ENCODE peak calls at places on chromosomes 3 and 15, in four cellular contexts. One of them, this sample, is unnamed.

GRCh38 chr3:79297242-79297641 is 470.6 kb downstream of the ROBO1 start:
- DNase-seq in SK-N-SH: no peak
- DNase-seq in IMR-90: peak
- DNase-seq in K562: no peak
- DNase-seq in this sample: peak

GRCh38 chr3:108497271-108497670 is 13.1 kb downstream of the MYH15 start:
- DNase-seq in SK-N-SH: no peak
- DNase-seq in IMR-90: no peak
- DNase-seq in K562: no peak
- DNase-seq in this sample: no peak

GRCh38 chr3:14475601-14476000 is 64.5 kb downstream of the GRIP2 start:
- DNase-seq in SK-N-SH: no peak
- DNase-seq in IMR-90: no peak
- DNase-seq in K562: no peak
- DNase-seq in this sample: no peak

GRCh38 chr15:78989701-78990248 is 44.9 kb upstream of the CTSH start:
- DNase-seq in SK-N-SH: no peak
- DNase-seq in IMR-90: no peak
- DNase-seq in K562: no peak
- DNase-seq in this sample: no peak

GRCh38 chr3:72888546-72889309 is 882 bp downstream of the GXYLT2 start:
- DNase-seq in SK-N-SH: no peak
- DNase-seq in IMR-90: peak
- DNase-seq in K562: peak
- DNase-seq in this sample: peak

GRCh38 chr15:87728998-87729397 is 527.5 kb downstream of the NTRK3 start:
- DNase-seq in SK-N-SH: no peak
- DNase-seq in IMR-90: no peak
- DNase-seq in K562: no peak
- DNase-seq in this sample: no peak

GRCh38 chr3:149553781-149554451 is 79.4 kb downstream of the TM4SF4 start:
- DNase-seq in SK-N-SH: peak
- DNase-seq in IMR-90: peak
- DNase-seq in K562: no peak
- DNase-seq in this sample: no peak

GRCh38 chr3:160403796-160404510 is 4.5 kb downstream of the SMC4 start:
- DNase-seq in SK-N-SH: no peak
- DNase-seq in IMR-90: peak
- DNase-seq in K562: no peak
- DNase-seq in this sample: no peak

GRCh38 chr3:63639821-63640220 is 12.7 kb upstream of the SNTN start:
- DNase-seq in SK-N-SH: no peak
- DNase-seq in IMR-90: no peak
- DNase-seq in K562: no peak
- DNase-seq in this sample: no peak

GRCh38 chr15:64905119-64905831 is 6.4 kb upstream of the ANKDD1A start:
- DNase-seq in SK-N-SH: peak
- DNase-seq in IMR-90: peak
- DNase-seq in K562: peak
- DNase-seq in this sample: peak

GRCh38 chr3:43477600-43477999 is 144.2 kb downstream of the ANO10 start:
- DNase-seq in SK-N-SH: no peak
- DNase-seq in IMR-90: no peak
- DNase-seq in K562: no peak
- DNase-seq in this sample: no peak

GRCh38 chr3:47013231-47013630 is 33.8 kb downstream of the NBEAL2 start:
- DNase-seq in SK-N-SH: no peak
- DNase-seq in IMR-90: no peak
- DNase-seq in K562: no peak
- DNase-seq in this sample: no peak

GRCh38 chr15:56040081-56041035 is 46.9 kb upstream of the NEDD4 start:
- DNase-seq in SK-N-SH: no peak
- DNase-seq in IMR-90: peak
- DNase-seq in K562: peak
- DNase-seq in this sample: peak

GRCh38 chr3:196712514-196713413 is 587 bp downstream of the PIGX start:
- DNase-seq in SK-N-SH: no peak
- DNase-seq in IMR-90: peak
- DNase-seq in K562: no peak
- DNase-seq in this sample: peak

GRCh38 chr3:190173426-190173825 is 52.7 kb upstream of the P3H2 start:
- DNase-seq in SK-N-SH: peak
- DNase-seq in IMR-90: no peak
- DNase-seq in K562: no peak
- DNase-seq in this sample: no peak

GRCh38 chr3:148962513-148962912 is 28.8 kb upstream of the GYG1 start:
- DNase-seq in SK-N-SH: no peak
- DNase-seq in IMR-90: peak
- DNase-seq in K562: peak
- DNase-seq in this sample: peak

GRCh38 chr15:80898040-80898439 is 91.6 kb downstream of the MESD start:
- DNase-seq in SK-N-SH: no peak
- DNase-seq in IMR-90: no peak
- DNase-seq in K562: no peak
- DNase-seq in this sample: no peak

GRCh38 chr15:80893777-80894176 is 95.8 kb downstream of the MESD start:
- DNase-seq in SK-N-SH: no peak
- DNase-seq in IMR-90: no peak
- DNase-seq in K562: no peak
- DNase-seq in this sample: no peak

GRCh38 chr15:80895965-80896364 is 93.7 kb downstream of the MESD start:
- DNase-seq in SK-N-SH: no peak
- DNase-seq in IMR-90: no peak
- DNase-seq in K562: no peak
- DNase-seq in this sample: no peak

GRCh38 chr15:80892414-80892813 is 97.2 kb downstream of the MESD start:
- DNase-seq in SK-N-SH: no peak
- DNase-seq in IMR-90: no peak
- DNase-seq in K562: no peak
- DNase-seq in this sample: no peak

GRCh38 chr15:80895091-80895490 is 94.5 kb downstream of the MESD start:
- DNase-seq in SK-N-SH: no peak
- DNase-seq in IMR-90: no peak
- DNase-seq in K562: no peak
- DNase-seq in this sample: no peak
- TF ChIP-seq SMC3 in SK-N-SH: no peak
- TF ChIP-seq SMC3 in IMR-90: no peak
- TF ChIP-seq SMC3 in K562: no peak
- TF ChIP-seq SMC3 in this sample: no peak

GRCh38 chr3:45064512-45065372 is 38.6 kb downstream of the CLEC3B start:
- DNase-seq in SK-N-SH: no peak
- DNase-seq in IMR-90: peak
- DNase-seq in K562: peak
- DNase-seq in this sample: no peak
- TF ChIP-seq SMC3 in SK-N-SH: no peak
- TF ChIP-seq SMC3 in IMR-90: no peak
- TF ChIP-seq SMC3 in K562: no peak
- TF ChIP-seq SMC3 in this sample: no peak

GRCh38 chr3:11115548-11115947 is 38.7 kb upstream of the HRH1 start:
- DNase-seq in SK-N-SH: no peak
- DNase-seq in IMR-90: no peak
- DNase-seq in K562: no peak
- DNase-seq in this sample: no peak

GRCh38 chr3:11120091-11120845 is 34.0 kb upstream of the HRH1 start:
- DNase-seq in SK-N-SH: no peak
- DNase-seq in IMR-90: no peak
- DNase-seq in K562: no peak
- DNase-seq in this sample: no peak

GRCh38 chr3:11116336-11117059 is 37.8 kb upstream of the HRH1 start:
- DNase-seq in SK-N-SH: no peak
- DNase-seq in IMR-90: peak
- DNase-seq in K562: no peak
- DNase-seq in this sample: no peak

GRCh38 chr3:11117591-11117990 is 36.7 kb upstream of the HRH1 start:
- DNase-seq in SK-N-SH: no peak
- DNase-seq in IMR-90: no peak
- DNase-seq in K562: no peak
- DNase-seq in this sample: no peak

DNA sequence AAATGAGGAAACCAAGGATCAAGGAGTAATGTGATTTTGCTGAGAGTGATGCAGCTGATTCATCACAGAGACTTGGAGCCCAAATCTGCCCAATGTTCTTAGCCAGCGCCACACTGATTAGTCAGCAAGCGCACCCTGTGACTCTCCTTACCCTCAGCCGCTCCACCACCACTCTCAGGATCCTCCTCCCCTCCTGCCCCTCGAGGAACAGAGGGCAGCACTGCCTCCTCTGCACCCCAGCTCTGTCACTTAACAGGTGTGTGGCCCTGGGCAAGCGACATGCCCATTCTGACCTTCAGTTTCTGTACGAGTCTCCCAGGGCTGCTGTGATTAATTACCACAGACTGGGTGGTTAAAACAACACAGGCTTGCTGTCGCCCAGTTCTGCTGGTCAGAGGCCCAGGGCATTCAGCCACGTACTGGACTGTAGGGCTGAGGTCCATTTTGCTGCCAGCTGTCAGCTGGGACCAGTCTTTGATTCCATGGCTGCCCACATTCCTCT is 36.1 kb upstream of the HRH1 start:
- DNase-seq in SK-N-SH: no peak
- DNase-seq in IMR-90: peak
- DNase-seq in K562: no peak
- DNase-seq in this sample: no peak
- TF ChIP-seq SMC3 in SK-N-SH: no peak
- TF ChIP-seq SMC3 in IMR-90: no peak
- TF ChIP-seq SMC3 in K562: no peak
- TF ChIP-seq SMC3 in this sample: no peak

GRCh38 chr3:50628601-50629000 is 11.7 kb downstream of the MAPKAPK3 start:
- DNase-seq in SK-N-SH: no peak
- DNase-seq in IMR-90: no peak
- DNase-seq in K562: no peak
- DNase-seq in this sample: no peak

GRCh38 chr3:50625131-50625878 is 8.4 kb downstream of the MAPKAPK3 start:
- DNase-seq in SK-N-SH: no peak
- DNase-seq in IMR-90: no peak
- DNase-seq in K562: no peak
- DNase-seq in this sample: no peak

GRCh38 chr3:50625879-50626182 is 8.9 kb downstream of the MAPKAPK3 start:
- DNase-seq in SK-N-SH: no peak
- DNase-seq in IMR-90: no peak
- DNase-seq in K562: no peak
- DNase-seq in this sample: no peak

GRCh38 chr3:50626406-50626805 is 9.5 kb downstream of the MAPKAPK3 start:
- DNase-seq in SK-N-SH: no peak
- DNase-seq in IMR-90: no peak
- DNase-seq in K562: no peak
- DNase-seq in this sample: no peak

GRCh38 chr3:50627407-50628051 is 10.6 kb downstream of the MAPKAPK3 start:
- DNase-seq in SK-N-SH: peak
- DNase-seq in IMR-90: peak
- DNase-seq in K562: peak
- DNase-seq in this sample: peak
- TF ChIP-seq SMC3 in SK-N-SH: peak
- TF ChIP-seq SMC3 in IMR-90: peak
- TF ChIP-seq SMC3 in K562: no peak
- TF ChIP-seq SMC3 in this sample: peak

DNA sequence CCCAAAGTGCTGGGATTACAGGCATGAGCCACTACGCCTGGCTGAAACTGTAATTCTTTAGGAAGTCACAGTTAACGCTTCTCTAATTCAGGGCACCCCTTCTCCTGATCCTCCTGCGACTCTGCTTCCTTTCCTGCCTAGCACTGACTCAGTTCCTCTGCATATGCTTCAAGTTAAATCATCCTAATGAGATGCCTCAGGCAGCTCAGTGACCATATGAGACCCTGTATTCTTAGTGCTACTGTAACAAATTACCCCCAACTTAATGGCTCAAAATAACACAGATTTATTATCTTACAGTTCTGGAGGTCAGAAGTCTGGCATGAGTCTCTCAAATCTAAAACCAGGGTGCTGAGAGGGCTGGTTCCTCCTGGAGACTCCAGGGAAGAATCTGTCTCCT is 271.8 kb upstream of the LYSMD4 start:
- DNase-seq in SK-N-SH: peak
- DNase-seq in IMR-90: no peak
- DNase-seq in K562: no peak
- DNase-seq in this sample: no peak
- TF ChIP-seq SMC3 in SK-N-SH: no peak
- TF ChIP-seq SMC3 in IMR-90: no peak
- TF ChIP-seq SMC3 in K562: no peak
- TF ChIP-seq SMC3 in this sample: no peak

GRCh38 chr3:138975366-138975765 is 28.3 kb downstream of the FOXL2NB start:
- DNase-seq in SK-N-SH: no peak
- DNase-seq in IMR-90: no peak
- DNase-seq in K562: no peak
- DNase-seq in this sample: no peak

GRCh38 chr3:138972941-138973340 is 25.9 kb downstream of the FOXL2NB start:
- DNase-seq in SK-N-SH: no peak
- DNase-seq in IMR-90: no peak
- DNase-seq in K562: no peak
- DNase-seq in this sample: no peak

GRCh38 chr3:138974467-138974866 is 27.4 kb downstream of the FOXL2NB start:
- DNase-seq in SK-N-SH: no peak
- DNase-seq in IMR-90: peak
- DNase-seq in K562: no peak
- DNase-seq in this sample: no peak

GRCh38 chr3:138976047-138976446 is 29.0 kb downstream of the FOXL2NB start:
- DNase-seq in SK-N-SH: no peak
- DNase-seq in IMR-90: no peak
- DNase-seq in K562: no peak
- DNase-seq in this sample: no peak

DNA sequence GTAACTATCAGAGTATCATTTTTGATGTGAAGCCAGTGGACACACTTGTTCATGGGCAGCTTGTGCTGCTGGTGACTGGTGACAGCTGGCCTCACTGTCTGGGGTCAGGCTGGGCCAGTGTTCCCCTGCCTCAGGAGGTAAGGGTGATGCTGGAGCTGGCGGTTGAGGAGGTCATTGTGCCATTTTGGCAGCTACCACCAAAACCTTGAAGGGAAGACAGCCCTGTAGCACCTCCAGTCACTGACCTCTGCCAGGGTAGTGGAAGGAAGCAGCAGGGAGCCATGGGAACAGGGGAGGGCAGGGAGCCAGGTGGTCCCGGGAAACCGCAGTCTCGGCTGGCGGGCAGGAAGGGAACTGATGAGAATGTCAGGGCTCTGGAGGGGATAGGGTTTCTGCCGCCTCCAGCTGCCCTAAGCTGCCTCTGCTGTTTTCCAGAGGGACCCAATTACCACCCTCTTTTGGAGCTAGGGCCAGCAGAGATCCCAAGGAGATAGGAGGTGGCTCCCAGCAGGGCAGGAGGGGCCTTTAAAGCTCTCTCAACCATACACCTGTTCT is 24.8 kb downstream of the FOXL2NB start:
- DNase-seq in SK-N-SH: no peak
- DNase-seq in IMR-90: no peak
- DNase-seq in K562: no peak
- DNase-seq in this sample: no peak
- TF ChIP-seq SMC3 in SK-N-SH: no peak
- TF ChIP-seq SMC3 in IMR-90: no peak
- TF ChIP-seq SMC3 in K562: no peak
- TF ChIP-seq SMC3 in this sample: no peak

This sample was measured in A549.